ENCODE peak calls at places on chromosomes 13 and 19, in eight cellular contexts. One of them, this sample, is unnamed.

GRCh38 chr13:40082644-40083043 is 427.2 kb downstream of the COG6 start:
- DNase-seq in M059J: peak; percentile 34
- DNase-seq in G401: no peak
- DNase-seq in activated naive CD4-positive, alpha-beta T cell treated with anti-CD3 and anti-CD28 coated beads for 36 hours: no peak
- DNase-seq in activated T-helper 1 cell treated with anti-CD3 and anti-CD28 coated beads, Interleukin-12 subunit alpha, Interleukin-12 subunit beta, Interleukin-2, Interleukin-4 antibody, amounts not matched to agents 30 ng/mL and 10 ng/mL and 1 ng/mL, durations not matched to agents 14 hours and 24 hours and 36 hours: no peak
- DNase-seq in epithelial cell of prostate: no peak
- DNase-seq in tibial artery: no peak
- DNase-seq in NCI-H774: no peak
- DNase-seq in this sample: no peak

GRCh38 chr13:98239156-98240076 is 62.3 kb upstream of the RNF113B start:
- DNase-seq in M059J: no peak
- DNase-seq in G401: no peak
- DNase-seq in activated naive CD4-positive, alpha-beta T cell treated with anti-CD3 and anti-CD28 coated beads for 36 hours: no peak
- DNase-seq in activated T-helper 1 cell treated with anti-CD3 and anti-CD28 coated beads, Interleukin-12 subunit alpha, Interleukin-12 subunit beta, Interleukin-2, Interleukin-4 antibody, amounts not matched to agents 30 ng/mL and 10 ng/mL and 1 ng/mL, durations not matched to agents 14 hours and 24 hours and 36 hours: no peak
- DNase-seq in epithelial cell of prostate: no peak
- DNase-seq in tibial artery: no peak
- DNase-seq in NCI-H774: no peak
- DNase-seq in this sample: no peak

GRCh38 chr13:46903748-46904147 is 6.9 kb upstream of the HTR2A start:
- DNase-seq in M059J: peak; percentile 50
- DNase-seq in G401: no peak
- DNase-seq in activated naive CD4-positive, alpha-beta T cell treated with anti-CD3 and anti-CD28 coated beads for 36 hours: no peak
- DNase-seq in activated T-helper 1 cell treated with anti-CD3 and anti-CD28 coated beads, Interleukin-12 subunit alpha, Interleukin-12 subunit beta, Interleukin-2, Interleukin-4 antibody, amounts not matched to agents 30 ng/mL and 10 ng/mL and 1 ng/mL, durations not matched to agents 14 hours and 24 hours and 36 hours: no peak
- DNase-seq in epithelial cell of prostate: no peak
- DNase-seq in tibial artery: no peak
- DNase-seq in NCI-H774: no peak
- DNase-seq in this sample: no peak

GRCh38 chr19:10294368-10294697 is 4.6 kb downstream of the ICAM5 start:
- DNase-seq in M059J: no peak
- DNase-seq in G401: no peak
- DNase-seq in activated naive CD4-positive, alpha-beta T cell treated with anti-CD3 and anti-CD28 coated beads for 36 hours: no peak
- DNase-seq in activated T-helper 1 cell treated with anti-CD3 and anti-CD28 coated beads, Interleukin-12 subunit alpha, Interleukin-12 subunit beta, Interleukin-2, Interleukin-4 antibody, amounts not matched to agents 30 ng/mL and 10 ng/mL and 1 ng/mL, durations not matched to agents 14 hours and 24 hours and 36 hours: no peak
- DNase-seq in epithelial cell of prostate: no peak
- DNase-seq in tibial artery: no peak
- DNase-seq in NCI-H774: no peak
- DNase-seq in this sample: no peak

GRCh38 chr13:95676100-95676774 is 702 bp upstream of the DNAJC3 start:
- DNase-seq in M059J: peak; percentile 39
- DNase-seq in G401: no peak
- DNase-seq in activated naive CD4-positive, alpha-beta T cell treated with anti-CD3 and anti-CD28 coated beads for 36 hours: peak; percentile 56
- DNase-seq in activated T-helper 1 cell treated with anti-CD3 and anti-CD28 coated beads, Interleukin-12 subunit alpha, Interleukin-12 subunit beta, Interleukin-2, Interleukin-4 antibody, amounts not matched to agents 30 ng/mL and 10 ng/mL and 1 ng/mL, durations not matched to agents 14 hours and 24 hours and 36 hours: no peak
- DNase-seq in epithelial cell of prostate: no peak
- DNase-seq in tibial artery: no peak
- DNase-seq in NCI-H774: no peak
- DNase-seq in this sample: peak; percentile 16

GRCh38 chr13:66180806-66181205 is 1049.3 kb downstream of the PCDH9 start:
- DNase-seq in M059J: no peak
- DNase-seq in G401: no peak
- DNase-seq in activated naive CD4-positive, alpha-beta T cell treated with anti-CD3 and anti-CD28 coated beads for 36 hours: no peak
- DNase-seq in activated T-helper 1 cell treated with anti-CD3 and anti-CD28 coated beads, Interleukin-12 subunit alpha, Interleukin-12 subunit beta, Interleukin-2, Interleukin-4 antibody, amounts not matched to agents 30 ng/mL and 10 ng/mL and 1 ng/mL, durations not matched to agents 14 hours and 24 hours and 36 hours: no peak
- DNase-seq in epithelial cell of prostate: no peak
- DNase-seq in tibial artery: no peak
- DNase-seq in NCI-H774: no peak
- DNase-seq in this sample: no peak

GRCh38 chr19:17128403-17128802 is 52.8 kb downstream of the MYO9B start:
- DNase-seq in M059J: no peak
- DNase-seq in G401: no peak
- DNase-seq in activated naive CD4-positive, alpha-beta T cell treated with anti-CD3 and anti-CD28 coated beads for 36 hours: no peak
- DNase-seq in activated T-helper 1 cell treated with anti-CD3 and anti-CD28 coated beads, Interleukin-12 subunit alpha, Interleukin-12 subunit beta, Interleukin-2, Interleukin-4 antibody, amounts not matched to agents 30 ng/mL and 10 ng/mL and 1 ng/mL, durations not matched to agents 14 hours and 24 hours and 36 hours: no peak
- DNase-seq in epithelial cell of prostate: no peak
- DNase-seq in tibial artery: no peak
- DNase-seq in NCI-H774: no peak
- DNase-seq in this sample: no peak

GRCh38 chr13:53953205-53953604 is 924.6 kb downstream of the OLFM4 start:
- DNase-seq in M059J: no peak
- DNase-seq in G401: no peak
- DNase-seq in activated naive CD4-positive, alpha-beta T cell treated with anti-CD3 and anti-CD28 coated beads for 36 hours: no peak
- DNase-seq in activated T-helper 1 cell treated with anti-CD3 and anti-CD28 coated beads, Interleukin-12 subunit alpha, Interleukin-12 subunit beta, Interleukin-2, Interleukin-4 antibody, amounts not matched to agents 30 ng/mL and 10 ng/mL and 1 ng/mL, durations not matched to agents 14 hours and 24 hours and 36 hours: no peak
- DNase-seq in epithelial cell of prostate: no peak
- DNase-seq in tibial artery: no peak
- DNase-seq in NCI-H774: peak; percentile 43
- DNase-seq in this sample: no peak

GRCh38 chr13:43838909-43839308 is 40.6 kb downstream of the CCDC122 start:
- DNase-seq in M059J: no peak
- DNase-seq in G401: no peak
- DNase-seq in activated naive CD4-positive, alpha-beta T cell treated with anti-CD3 and anti-CD28 coated beads for 36 hours: no peak
- DNase-seq in activated T-helper 1 cell treated with anti-CD3 and anti-CD28 coated beads, Interleukin-12 subunit alpha, Interleukin-12 subunit beta, Interleukin-2, Interleukin-4 antibody, amounts not matched to agents 30 ng/mL and 10 ng/mL and 1 ng/mL, durations not matched to agents 14 hours and 24 hours and 36 hours: no peak
- DNase-seq in epithelial cell of prostate: no peak
- DNase-seq in tibial artery: no peak
- DNase-seq in NCI-H774: no peak
- DNase-seq in this sample: no peak

GRCh38 chr19:1232231-1232637 is 5.6 kb downstream of the CBARP start:
- DNase-seq in M059J: no peak
- DNase-seq in G401: no peak
- DNase-seq in activated naive CD4-positive, alpha-beta T cell treated with anti-CD3 and anti-CD28 coated beads for 36 hours: no peak
- DNase-seq in activated T-helper 1 cell treated with anti-CD3 and anti-CD28 coated beads, Interleukin-12 subunit alpha, Interleukin-12 subunit beta, Interleukin-2, Interleukin-4 antibody, amounts not matched to agents 30 ng/mL and 10 ng/mL and 1 ng/mL, durations not matched to agents 14 hours and 24 hours and 36 hours: no peak
- DNase-seq in epithelial cell of prostate: no peak
- DNase-seq in tibial artery: no peak
- DNase-seq in NCI-H774: no peak
- DNase-seq in this sample: no peak

GRCh38 chr13:27952931-27953670 is 16.0 kb downstream of the CDX2 start:
- DNase-seq in M059J: no peak
- DNase-seq in G401: no peak
- DNase-seq in activated naive CD4-positive, alpha-beta T cell treated with anti-CD3 and anti-CD28 coated beads for 36 hours: no peak
- DNase-seq in activated T-helper 1 cell treated with anti-CD3 and anti-CD28 coated beads, Interleukin-12 subunit alpha, Interleukin-12 subunit beta, Interleukin-2, Interleukin-4 antibody, amounts not matched to agents 30 ng/mL and 10 ng/mL and 1 ng/mL, durations not matched to agents 14 hours and 24 hours and 36 hours: no peak
- DNase-seq in epithelial cell of prostate: no peak
- DNase-seq in tibial artery: no peak
- DNase-seq in NCI-H774: no peak
- DNase-seq in this sample: no peak

GRCh38 chr13:75279834-75280369 is 202.1 kb downstream of the TBC1D4 start:
- DNase-seq in M059J: no peak
- DNase-seq in G401: no peak
- DNase-seq in activated naive CD4-positive, alpha-beta T cell treated with anti-CD3 and anti-CD28 coated beads for 36 hours: no peak
- DNase-seq in activated T-helper 1 cell treated with anti-CD3 and anti-CD28 coated beads, Interleukin-12 subunit alpha, Interleukin-12 subunit beta, Interleukin-2, Interleukin-4 antibody, amounts not matched to agents 30 ng/mL and 10 ng/mL and 1 ng/mL, durations not matched to agents 14 hours and 24 hours and 36 hours: no peak
- DNase-seq in epithelial cell of prostate: no peak
- DNase-seq in tibial artery: no peak
- DNase-seq in NCI-H774: no peak
- DNase-seq in this sample: no peak

GRCh38 chr19:21568816-21569496 is 63.6 kb downstream of the ZNF429 start:
- DNase-seq in M059J: peak; percentile 54
- DNase-seq in G401: peak; percentile 98
- DNase-seq in activated naive CD4-positive, alpha-beta T cell treated with anti-CD3 and anti-CD28 coated beads for 36 hours: peak; percentile 94
- DNase-seq in activated T-helper 1 cell treated with anti-CD3 and anti-CD28 coated beads, Interleukin-12 subunit alpha, Interleukin-12 subunit beta, Interleukin-2, Interleukin-4 antibody, amounts not matched to agents 30 ng/mL and 10 ng/mL and 1 ng/mL, durations not matched to agents 14 hours and 24 hours and 36 hours: peak; percentile 75
- DNase-seq in epithelial cell of prostate: peak; percentile 54
- DNase-seq in tibial artery: peak; percentile 80
- DNase-seq in NCI-H774: peak; percentile 98
- DNase-seq in this sample: no peak

GRCh38 chr19:37059142-37059541 is 19.1 kb upstream of the ZNF420 start:
- DNase-seq in M059J: no peak
- DNase-seq in G401: no peak
- DNase-seq in activated naive CD4-positive, alpha-beta T cell treated with anti-CD3 and anti-CD28 coated beads for 36 hours: no peak
- DNase-seq in activated T-helper 1 cell treated with anti-CD3 and anti-CD28 coated beads, Interleukin-12 subunit alpha, Interleukin-12 subunit beta, Interleukin-2, Interleukin-4 antibody, amounts not matched to agents 30 ng/mL and 10 ng/mL and 1 ng/mL, durations not matched to agents 14 hours and 24 hours and 36 hours: no peak
- DNase-seq in epithelial cell of prostate: no peak
- DNase-seq in tibial artery: no peak
- DNase-seq in NCI-H774: no peak
- DNase-seq in this sample: no peak

GRCh38 chr13:100537486-100537885 is 51.1 kb downstream of the GGACT start:
- DNase-seq in M059J: no peak
- DNase-seq in G401: no peak
- DNase-seq in activated naive CD4-positive, alpha-beta T cell treated with anti-CD3 and anti-CD28 coated beads for 36 hours: no peak
- DNase-seq in activated T-helper 1 cell treated with anti-CD3 and anti-CD28 coated beads, Interleukin-12 subunit alpha, Interleukin-12 subunit beta, Interleukin-2, Interleukin-4 antibody, amounts not matched to agents 30 ng/mL and 10 ng/mL and 1 ng/mL, durations not matched to agents 14 hours and 24 hours and 36 hours: no peak
- DNase-seq in epithelial cell of prostate: no peak
- DNase-seq in tibial artery: no peak
- DNase-seq in NCI-H774: no peak
- DNase-seq in this sample: no peak

GRCh38 chr19:2475018-2475701 is 767 bp upstream of the GADD45B start:
- DNase-seq in M059J: peak; percentile 82
- DNase-seq in G401: peak; percentile 54
- DNase-seq in activated naive CD4-positive, alpha-beta T cell treated with anti-CD3 and anti-CD28 coated beads for 36 hours: peak; percentile 90
- DNase-seq in activated T-helper 1 cell treated with anti-CD3 and anti-CD28 coated beads, Interleukin-12 subunit alpha, Interleukin-12 subunit beta, Interleukin-2, Interleukin-4 antibody, amounts not matched to agents 30 ng/mL and 10 ng/mL and 1 ng/mL, durations not matched to agents 14 hours and 24 hours and 36 hours: peak; percentile 59
- DNase-seq in epithelial cell of prostate: no peak
- DNase-seq in tibial artery: peak; percentile 55
- DNase-seq in NCI-H774: no peak
- DNase-seq in this sample: peak; percentile 69

GRCh38 chr13:99377641-99378040 is 70.4 kb upstream of the GPR183 start:
- DNase-seq in M059J: no peak
- DNase-seq in G401: no peak
- DNase-seq in activated naive CD4-positive, alpha-beta T cell treated with anti-CD3 and anti-CD28 coated beads for 36 hours: no peak
- DNase-seq in activated T-helper 1 cell treated with anti-CD3 and anti-CD28 coated beads, Interleukin-12 subunit alpha, Interleukin-12 subunit beta, Interleukin-2, Interleukin-4 antibody, amounts not matched to agents 30 ng/mL and 10 ng/mL and 1 ng/mL, durations not matched to agents 14 hours and 24 hours and 36 hours: no peak
- DNase-seq in epithelial cell of prostate: no peak
- DNase-seq in tibial artery: no peak
- DNase-seq in NCI-H774: no peak
- DNase-seq in this sample: no peak

GRCh38 chr13:113458218-113459065 is 5.2 kb upstream of the ADPRHL1 start:
- DNase-seq in M059J: no peak
- DNase-seq in G401: no peak
- DNase-seq in activated naive CD4-positive, alpha-beta T cell treated with anti-CD3 and anti-CD28 coated beads for 36 hours: no peak
- DNase-seq in activated T-helper 1 cell treated with anti-CD3 and anti-CD28 coated beads, Interleukin-12 subunit alpha, Interleukin-12 subunit beta, Interleukin-2, Interleukin-4 antibody, amounts not matched to agents 30 ng/mL and 10 ng/mL and 1 ng/mL, durations not matched to agents 14 hours and 24 hours and 36 hours: no peak
- DNase-seq in epithelial cell of prostate: no peak
- DNase-seq in tibial artery: no peak
- DNase-seq in NCI-H774: no peak
- DNase-seq in this sample: peak; percentile 47

GRCh38 chr13:82330499-82330898 is 1551.8 kb downstream of the SLITRK1 start:
- DNase-seq in M059J: no peak
- DNase-seq in G401: no peak
- DNase-seq in activated naive CD4-positive, alpha-beta T cell treated with anti-CD3 and anti-CD28 coated beads for 36 hours: no peak
- DNase-seq in activated T-helper 1 cell treated with anti-CD3 and anti-CD28 coated beads, Interleukin-12 subunit alpha, Interleukin-12 subunit beta, Interleukin-2, Interleukin-4 antibody, amounts not matched to agents 30 ng/mL and 10 ng/mL and 1 ng/mL, durations not matched to agents 14 hours and 24 hours and 36 hours: no peak
- DNase-seq in epithelial cell of prostate: no peak
- DNase-seq in tibial artery: no peak
- DNase-seq in NCI-H774: no peak
- DNase-seq in this sample: no peak

GRCh38 chr13:42832341-42833153 is 51.2 kb downstream of the FAM216B start:
- DNase-seq in M059J: peak; percentile 96
- DNase-seq in G401: no peak
- DNase-seq in activated naive CD4-positive, alpha-beta T cell treated with anti-CD3 and anti-CD28 coated beads for 36 hours: peak; percentile 10
- DNase-seq in activated T-helper 1 cell treated with anti-CD3 and anti-CD28 coated beads, Interleukin-12 subunit alpha, Interleukin-12 subunit beta, Interleukin-2, Interleukin-4 antibody, amounts not matched to agents 30 ng/mL and 10 ng/mL and 1 ng/mL, durations not matched to agents 14 hours and 24 hours and 36 hours: no peak
- DNase-seq in epithelial cell of prostate: peak; percentile 60
- DNase-seq in tibial artery: no peak
- DNase-seq in NCI-H774: no peak
- DNase-seq in this sample: peak; percentile 16

GRCh38 chr19:30406220-30406944 is 34.2 kb downstream of the ZNF536 start:
- DNase-seq in M059J: peak; percentile 10
- DNase-seq in G401: no peak
- DNase-seq in activated naive CD4-positive, alpha-beta T cell treated with anti-CD3 and anti-CD28 coated beads for 36 hours: no peak
- DNase-seq in activated T-helper 1 cell treated with anti-CD3 and anti-CD28 coated beads, Interleukin-12 subunit alpha, Interleukin-12 subunit beta, Interleukin-2, Interleukin-4 antibody, amounts not matched to agents 30 ng/mL and 10 ng/mL and 1 ng/mL, durations not matched to agents 14 hours and 24 hours and 36 hours: no peak
- DNase-seq in epithelial cell of prostate: no peak
- DNase-seq in tibial artery: no peak
- DNase-seq in NCI-H774: no peak
- DNase-seq in this sample: no peak

GRCh38 chr19:33064778-33065550 is at the start of gene RHPN2:
- DNase-seq in M059J: peak; percentile 66
- DNase-seq in G401: peak; percentile 69
- DNase-seq in activated naive CD4-positive, alpha-beta T cell treated with anti-CD3 and anti-CD28 coated beads for 36 hours: peak; percentile 49
- DNase-seq in activated T-helper 1 cell treated with anti-CD3 and anti-CD28 coated beads, Interleukin-12 subunit alpha, Interleukin-12 subunit beta, Interleukin-2, Interleukin-4 antibody, amounts not matched to agents 30 ng/mL and 10 ng/mL and 1 ng/mL, durations not matched to agents 14 hours and 24 hours and 36 hours: peak; percentile 25
- DNase-seq in epithelial cell of prostate: no peak
- DNase-seq in tibial artery: no peak
- DNase-seq in NCI-H774: peak; percentile 45
- DNase-seq in this sample: peak; percentile 82

GRCh38 chr19:46428278-46429141 is at the start of gene PNMA8C:
- DNase-seq in M059J: peak; percentile 59
- DNase-seq in G401: peak; percentile 88
- DNase-seq in activated naive CD4-positive, alpha-beta T cell treated with anti-CD3 and anti-CD28 coated beads for 36 hours: peak; percentile 63
- DNase-seq in activated T-helper 1 cell treated with anti-CD3 and anti-CD28 coated beads, Interleukin-12 subunit alpha, Interleukin-12 subunit beta, Interleukin-2, Interleukin-4 antibody, amounts not matched to agents 30 ng/mL and 10 ng/mL and 1 ng/mL, durations not matched to agents 14 hours and 24 hours and 36 hours: peak; percentile 56
- DNase-seq in epithelial cell of prostate: no peak
- DNase-seq in tibial artery: peak; percentile 62
- DNase-seq in NCI-H774: no peak
- DNase-seq in this sample: peak; percentile 48

GRCh38 chr13:73757471-73758233 is 376.6 kb downstream of the KLF12 start:
- DNase-seq in M059J: no peak
- DNase-seq in G401: no peak
- DNase-seq in activated naive CD4-positive, alpha-beta T cell treated with anti-CD3 and anti-CD28 coated beads for 36 hours: no peak
- DNase-seq in activated T-helper 1 cell treated with anti-CD3 and anti-CD28 coated beads, Interleukin-12 subunit alpha, Interleukin-12 subunit beta, Interleukin-2, Interleukin-4 antibody, amounts not matched to agents 30 ng/mL and 10 ng/mL and 1 ng/mL, durations not matched to agents 14 hours and 24 hours and 36 hours: no peak
- DNase-seq in epithelial cell of prostate: no peak
- DNase-seq in tibial artery: no peak
- DNase-seq in NCI-H774: no peak
- DNase-seq in this sample: no peak

GRCh38 chr19:2800506-2800905 is 15.2 kb downstream of the THOP1 start:
- DNase-seq in M059J: no peak
- DNase-seq in G401: peak; percentile 77
- DNase-seq in activated naive CD4-positive, alpha-beta T cell treated with anti-CD3 and anti-CD28 coated beads for 36 hours: no peak
- DNase-seq in activated T-helper 1 cell treated with anti-CD3 and anti-CD28 coated beads, Interleukin-12 subunit alpha, Interleukin-12 subunit beta, Interleukin-2, Interleukin-4 antibody, amounts not matched to agents 30 ng/mL and 10 ng/mL and 1 ng/mL, durations not matched to agents 14 hours and 24 hours and 36 hours: no peak
- DNase-seq in epithelial cell of prostate: no peak
- DNase-seq in tibial artery: no peak
- DNase-seq in NCI-H774: no peak
- DNase-seq in this sample: no peak

GRCh38 chr13:108609353-108609752 is 20.1 kb upstream of the MYO16 start:
- DNase-seq in M059J: peak; percentile 1
- DNase-seq in G401: no peak
- DNase-seq in activated naive CD4-positive, alpha-beta T cell treated with anti-CD3 and anti-CD28 coated beads for 36 hours: no peak
- DNase-seq in activated T-helper 1 cell treated with anti-CD3 and anti-CD28 coated beads, Interleukin-12 subunit alpha, Interleukin-12 subunit beta, Interleukin-2, Interleukin-4 antibody, amounts not matched to agents 30 ng/mL and 10 ng/mL and 1 ng/mL, durations not matched to agents 14 hours and 24 hours and 36 hours: no peak
- DNase-seq in epithelial cell of prostate: no peak
- DNase-seq in tibial artery: no peak
- DNase-seq in NCI-H774: no peak
- DNase-seq in this sample: peak; percentile 17

GRCh38 chr13:32528358-32528757 is 10.2 kb downstream of the N4BP2L2 start:
- DNase-seq in M059J: peak; percentile 8
- DNase-seq in G401: no peak
- DNase-seq in activated naive CD4-positive, alpha-beta T cell treated with anti-CD3 and anti-CD28 coated beads for 36 hours: no peak
- DNase-seq in activated T-helper 1 cell treated with anti-CD3 and anti-CD28 coated beads, Interleukin-12 subunit alpha, Interleukin-12 subunit beta, Interleukin-2, Interleukin-4 antibody, amounts not matched to agents 30 ng/mL and 10 ng/mL and 1 ng/mL, durations not matched to agents 14 hours and 24 hours and 36 hours: no peak
- DNase-seq in epithelial cell of prostate: no peak
- DNase-seq in tibial artery: no peak
- DNase-seq in NCI-H774: no peak
- DNase-seq in this sample: peak; percentile 11

GRCh38 chr13:72774019-72774418 is 7.7 kb downstream of the DIS3 start:
- DNase-seq in M059J: no peak
- DNase-seq in G401: no peak
- DNase-seq in activated naive CD4-positive, alpha-beta T cell treated with anti-CD3 and anti-CD28 coated beads for 36 hours: no peak
- DNase-seq in activated T-helper 1 cell treated with anti-CD3 and anti-CD28 coated beads, Interleukin-12 subunit alpha, Interleukin-12 subunit beta, Interleukin-2, Interleukin-4 antibody, amounts not matched to agents 30 ng/mL and 10 ng/mL and 1 ng/mL, durations not matched to agents 14 hours and 24 hours and 36 hours: no peak
- DNase-seq in epithelial cell of prostate: peak; percentile 45
- DNase-seq in tibial artery: no peak
- DNase-seq in NCI-H774: no peak
- DNase-seq in this sample: no peak

GRCh38 chr13:85631801-85632200 is 167.4 kb downstream of the SLITRK6 start:
- DNase-seq in M059J: no peak
- DNase-seq in G401: no peak
- DNase-seq in activated naive CD4-positive, alpha-beta T cell treated with anti-CD3 and anti-CD28 coated beads for 36 hours: no peak
- DNase-seq in activated T-helper 1 cell treated with anti-CD3 and anti-CD28 coated beads, Interleukin-12 subunit alpha, Interleukin-12 subunit beta, Interleukin-2, Interleukin-4 antibody, amounts not matched to agents 30 ng/mL and 10 ng/mL and 1 ng/mL, durations not matched to agents 14 hours and 24 hours and 36 hours: no peak
- DNase-seq in epithelial cell of prostate: no peak
- DNase-seq in tibial artery: no peak
- DNase-seq in NCI-H774: no peak
- DNase-seq in this sample: no peak

GRCh38 chr19:2782357-2782935 is 627 bp downstream of the SGTA start:
- DNase-seq in M059J: peak; percentile 10
- DNase-seq in G401: no peak
- DNase-seq in activated naive CD4-positive, alpha-beta T cell treated with anti-CD3 and anti-CD28 coated beads for 36 hours: peak; percentile 27
- DNase-seq in activated T-helper 1 cell treated with anti-CD3 and anti-CD28 coated beads, Interleukin-12 subunit alpha, Interleukin-12 subunit beta, Interleukin-2, Interleukin-4 antibody, amounts not matched to agents 30 ng/mL and 10 ng/mL and 1 ng/mL, durations not matched to agents 14 hours and 24 hours and 36 hours: no peak
- DNase-seq in epithelial cell of prostate: no peak
- DNase-seq in tibial artery: no peak
- DNase-seq in NCI-H774: no peak
- DNase-seq in this sample: no peak

GRCh38 chr19:35266149-35266903 is 2.4 kb upstream of the USF2 start:
- DNase-seq in M059J: no peak
- DNase-seq in G401: no peak
- DNase-seq in activated naive CD4-positive, alpha-beta T cell treated with anti-CD3 and anti-CD28 coated beads for 36 hours: peak; percentile 3
- DNase-seq in activated T-helper 1 cell treated with anti-CD3 and anti-CD28 coated beads, Interleukin-12 subunit alpha, Interleukin-12 subunit beta, Interleukin-2, Interleukin-4 antibody, amounts not matched to agents 30 ng/mL and 10 ng/mL and 1 ng/mL, durations not matched to agents 14 hours and 24 hours and 36 hours: no peak
- DNase-seq in epithelial cell of prostate: no peak
- DNase-seq in tibial artery: no peak
- DNase-seq in NCI-H774: no peak
- DNase-seq in this sample: no peak

GRCh38 chr13:66665991-66666390 is 564.1 kb downstream of the PCDH9 start:
- DNase-seq in M059J: peak; percentile 22
- DNase-seq in G401: peak; percentile 98
- DNase-seq in activated naive CD4-positive, alpha-beta T cell treated with anti-CD3 and anti-CD28 coated beads for 36 hours: no peak
- DNase-seq in activated T-helper 1 cell treated with anti-CD3 and anti-CD28 coated beads, Interleukin-12 subunit alpha, Interleukin-12 subunit beta, Interleukin-2, Interleukin-4 antibody, amounts not matched to agents 30 ng/mL and 10 ng/mL and 1 ng/mL, durations not matched to agents 14 hours and 24 hours and 36 hours: no peak
- DNase-seq in epithelial cell of prostate: no peak
- DNase-seq in tibial artery: no peak
- DNase-seq in NCI-H774: peak; percentile 19
- DNase-seq in this sample: peak; percentile 13

GRCh38 chr19:16213076-16213475 is 15.4 kb downstream of the AP1M1 start:
- DNase-seq in M059J: no peak
- DNase-seq in G401: no peak
- DNase-seq in activated naive CD4-positive, alpha-beta T cell treated with anti-CD3 and anti-CD28 coated beads for 36 hours: no peak
- DNase-seq in activated T-helper 1 cell treated with anti-CD3 and anti-CD28 coated beads, Interleukin-12 subunit alpha, Interleukin-12 subunit beta, Interleukin-2, Interleukin-4 antibody, amounts not matched to agents 30 ng/mL and 10 ng/mL and 1 ng/mL, durations not matched to agents 14 hours and 24 hours and 36 hours: no peak
- DNase-seq in epithelial cell of prostate: no peak
- DNase-seq in tibial artery: no peak
- DNase-seq in NCI-H774: no peak
- DNase-seq in this sample: no peak

GRCh38 chr19:14090509-14091085 is at the start of gene SAMD1:
- DNase-seq in M059J: peak; percentile 79
- DNase-seq in G401: peak; percentile 65
- DNase-seq in activated naive CD4-positive, alpha-beta T cell treated with anti-CD3 and anti-CD28 coated beads for 36 hours: peak; percentile 84
- DNase-seq in activated T-helper 1 cell treated with anti-CD3 and anti-CD28 coated beads, Interleukin-12 subunit alpha, Interleukin-12 subunit beta, Interleukin-2, Interleukin-4 antibody, amounts not matched to agents 30 ng/mL and 10 ng/mL and 1 ng/mL, durations not matched to agents 14 hours and 24 hours and 36 hours: peak; percentile 62
- DNase-seq in epithelial cell of prostate: no peak
- DNase-seq in tibial artery: peak; percentile 93
- DNase-seq in NCI-H774: peak; percentile 79
- DNase-seq in this sample: peak; percentile 83